ENCODE peak calls at places on chromosome 4, in eight cellular contexts. L, D, T, P, W, V, C and J are unnamed samples.

GRCh38 chr4:52037730-52038108 is 380 bp downstream of the SGCB start:
- DNase-seq in W (no peak), D (peak), P (peak), V (peak), T (peak), C (peak), L (no peak), J (no peak)

GRCh38 chr4:119559044-119559647 is 69.5 kb downstream of the PDE5A start:
- DNase-seq in V (peak), C (peak), L (peak), D (no peak), T (peak), W (no peak), P (no peak), J (peak)

GRCh38 chr4:972651-973424 is 531 bp downstream of the DGKQ start:
- DNase-seq in C (no peak), W (peak), L (no peak), D (peak), P (no peak), V (peak), T (peak), J (no peak)

GRCh38 chr4:78954048-78954666 is 14.9 kb upstream of the PAQR3 start:
- DNase-seq in W (no peak), L (peak), V (peak), C (peak), P (no peak), D (no peak), T (peak), J (no peak)

GRCh38 chr4:108094131-108094530 is 74.6 kb downstream of the LEF1 start:
- DNase-seq in C (no peak), T (no peak), V (no peak), L (no peak), D (no peak), P (no peak), W (no peak), J (no peak)

GRCh38 chr4:170229021-170229420 is 139.3 kb upstream of the AADAT start:
- DNase-seq in C (no peak), T (no peak), D (no peak), P (no peak), W (no peak), V (peak), L (no peak), J (peak)

GRCh38 chr4:159235779-159236368 is 133.0 kb downstream of the RAPGEF2 start:
- DNase-seq in W (no peak), C (no peak), D (no peak), T (no peak), L (peak), V (no peak), P (no peak), J (no peak)

GRCh38 chr4:137819964-137820383 is 287.7 kb upstream of the PCDH18 start:
- DNase-seq in C (peak), V (peak), L (peak), P (no peak), D (no peak), T (peak), W (no peak), J (peak)

GRCh38 chr4:152680988-152681731 is 1.4 kb upstream of the TMEM154 start:
- DNase-seq in D (no peak), L (no peak), W (no peak), V (no peak), C (peak), T (peak), P (no peak), J (no peak)

GRCh38 chr4:182819751-182820150 is 97.4 kb downstream of the DCTD start:
- DNase-seq in D (no peak), W (no peak), V (no peak), T (no peak), P (no peak), C (no peak), L (no peak), J (no peak)

GRCh38 chr4:79723507-79723906 is 315.5 kb upstream of the GK2 start:
- DNase-seq in C (no peak), D (peak), P (no peak), T (no peak), L (no peak), W (no peak), V (peak), J (no peak)

GRCh38 chr4:7358100-7358735 is 76.5 kb downstream of the PSAPL1 start:
- DNase-seq in C (peak), W (no peak), D (peak), P (peak), L (no peak), V (no peak), T (peak), J (no peak)

GRCh38 chr4:89788243-89789072 is 48.5 kb downstream of the SNCA start:
- DNase-seq in W (no peak), T (peak), P (peak), D (peak), V (no peak), L (no peak), C (peak), J (no peak)

GRCh38 chr4:155759372-155760252 is 791 bp downstream of the GUCY1B1 start:
- DNase-seq in T (peak), V (peak), P (peak), D (peak), C (peak), L (no peak), W (peak), J (no peak)

GRCh38 chr4:52102587-52102986 is 51.5 kb downstream of the SPATA18 start:
- DNase-seq in C (no peak), V (no peak), D (no peak), T (peak), W (no peak), P (no peak), L (no peak), J (no peak)

GRCh38 chr4:146224331-146224966 is 10.1 kb downstream of the REELD1 start:
- DNase-seq in P (no peak), D (no peak), W (no peak), L (no peak), C (peak), V (no peak), T (peak), J (peak)

GRCh38 chr4:146222313-146222712 is 8.0 kb downstream of the REELD1 start:
- DNase-seq in T (peak), P (no peak), V (no peak), L (no peak), W (no peak), C (peak), D (no peak), J (no peak)
- H3K4me3 ChIP-seq in T (no peak), P (no peak), V (no peak), L (no peak), W (no peak), C (no peak), D (no peak), J (no peak)

GRCh38 chr4:110503588-110504435 is 27.9 kb downstream of the ENPEP start:
- DNase-seq in V (no peak), L (no peak), W (no peak), T (peak), P (no peak), C (peak), D (no peak), J (no peak)
- TF ChIP-seq CTCF in V (peak), L (no peak), W (no peak), T (no peak), P (no peak), C (no peak), D (no peak), J (no peak)

DNA sequence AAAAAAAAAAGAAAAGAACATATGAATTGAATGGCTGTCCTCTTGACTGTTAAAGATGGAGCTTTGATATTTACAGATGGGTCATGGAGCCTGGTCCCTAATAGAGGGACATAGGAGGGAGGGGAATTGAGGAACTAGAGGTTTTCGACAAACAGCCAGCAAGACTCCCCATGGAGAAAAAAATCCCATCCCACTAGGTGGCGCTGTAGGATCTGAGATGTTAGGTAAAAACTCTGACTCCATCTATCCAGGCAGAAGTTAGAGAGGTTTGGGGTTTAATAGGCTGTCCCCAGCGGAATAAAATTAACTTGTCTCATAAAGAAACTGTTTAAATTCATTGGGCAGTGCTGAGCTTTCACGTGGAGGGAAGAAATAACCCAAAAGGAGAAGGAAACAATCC is 45.9 kb downstream of the HMGB2 start:
- DNase-seq in V (peak), C (peak), T (peak), D (no peak), W (peak), P (no peak), L (peak), J (no peak)
- H3K4me3 ChIP-seq in V (no peak), C (no peak), T (no peak), D (no peak), W (no peak), P (no peak), L (no peak), J (no peak)

DNA sequence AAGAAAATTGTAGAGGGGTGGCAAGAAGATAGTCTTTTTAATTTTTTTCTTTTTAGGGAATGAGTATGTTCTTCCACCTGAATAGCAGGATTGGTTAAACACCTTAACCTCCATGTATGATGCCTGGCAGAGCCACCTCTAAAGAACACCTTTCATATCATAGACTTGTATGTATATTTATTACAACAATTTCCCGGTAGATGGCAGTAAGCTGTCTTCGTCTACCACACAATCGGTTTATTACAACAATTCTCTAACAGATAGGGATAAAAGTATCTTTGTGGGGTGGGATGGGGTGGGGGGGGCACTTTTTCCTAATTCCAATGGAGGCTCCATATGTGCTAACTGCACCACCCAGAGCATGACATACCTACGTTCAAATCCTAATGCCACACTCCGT is 255.5 kb downstream of the LDB2 start:
- DNase-seq in D (no peak), P (no peak), C (peak), V (no peak), W (no peak), L (peak), T (no peak), J (no peak)
- TF ChIP-seq CTCF in D (no peak), P (no peak), C (peak), V (no peak), W (no peak), L (peak), T (no peak), J (peak)

DNA sequence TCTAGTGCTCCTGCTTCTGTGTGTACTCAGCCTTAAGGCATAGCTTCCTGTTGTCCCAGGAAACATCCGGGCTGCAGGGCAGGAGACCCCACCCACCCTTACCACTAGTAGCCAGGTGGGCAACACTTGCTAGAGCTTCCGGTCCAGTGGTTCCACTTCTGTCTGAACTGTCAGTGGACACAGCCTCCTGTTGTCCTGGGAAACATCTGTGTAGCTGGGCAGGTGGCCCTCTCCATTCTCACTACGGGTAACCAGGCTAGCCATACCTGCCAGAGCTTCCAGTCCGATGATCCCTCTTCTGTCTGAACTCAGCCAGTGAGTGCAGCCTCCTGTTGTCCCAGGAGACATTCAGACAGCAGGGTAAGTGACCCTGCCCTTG is 372.2 kb downstream of the INPP4B start:
- DNase-seq in C (no peak), W (no peak), P (no peak), V (no peak), L (no peak), D (no peak), T (no peak), J (no peak)
- H3K4me3 ChIP-seq in C (no peak), W (no peak), P (no peak), V (no peak), L (no peak), D (no peak), T (no peak), J (no peak)

DNA sequence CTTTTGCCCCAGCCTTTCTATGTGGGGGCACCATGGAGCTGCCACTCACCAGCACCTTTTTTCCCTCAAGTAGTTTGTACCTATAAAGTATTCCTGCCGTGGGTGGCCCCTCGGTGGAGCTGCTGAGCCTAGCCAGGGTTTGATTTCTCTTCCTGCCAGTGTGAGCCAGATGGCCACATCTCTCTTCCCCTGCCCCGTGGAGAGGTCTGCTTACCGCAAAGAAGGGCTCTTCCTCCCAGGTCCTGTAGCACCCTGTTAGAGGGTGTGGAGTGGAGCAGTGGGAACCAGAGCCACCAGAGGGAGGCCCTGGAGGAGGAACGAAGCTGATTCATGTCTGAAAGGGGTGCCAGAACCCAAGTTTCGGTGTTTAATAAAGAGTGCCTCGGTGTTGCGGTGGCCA is 95.4 kb downstream of the PTTG2 start:
- DNase-seq in T (no peak), V (peak), L (no peak), D (no peak), C (no peak), P (no peak), W (no peak), J (no peak)
- TF ChIP-seq CTCF in T (no peak), V (peak), L (peak), D (no peak), C (no peak), P (no peak), W (no peak), J (no peak)